ENCODE peak calls at places on chromosomes 11 and 22, in five cellular contexts. L is mammary epithelial cell, R is SK-N-SH, T is GM23338, D is HCT116. H is an unnamed sample.

GRCh38 chr11:130786987-130787688 is 129.1 kb downstream of the SNX19 start:
- DNase-seq in L (peak; percentile 71), R (no peak), T (no peak), D (no peak), H (peak; percentile 57)

GRCh38 chr22:31504282-31504681 is 7.9 kb downstream of the SFI1 start:
- DNase-seq in L (peak; percentile 6), R (no peak), T (no peak), D (no peak), H (no peak)

GRCh38 chr22:44330727-44331660 is 18.2 kb upstream of the SHISAL1 start:
- DNase-seq in L (no peak), R (peak; percentile 71), T (peak; percentile 69), D (no peak), H (no peak)

GRCh38 chr11:12669930-12670329 is 4.3 kb upstream of the TEAD1 start:
- DNase-seq in L (peak; percentile 8), R (no peak), T (no peak), D (no peak), H (peak; percentile 58)

GRCh38 chr11:19187880-19188279 is 13.9 kb downstream of the CSRP3 start:
- DNase-seq in L (peak; percentile 12), R (no peak), T (no peak), D (no peak), H (no peak)

GRCh38 chr11:97860237-97860636 is 1160.5 kb upstream of the CNTN5 start:
- DNase-seq in L (no peak), R (no peak), T (no peak), D (no peak), H (no peak)

GRCh38 chr11:2825261-2825885 is 60.2 kb downstream of the CDKN1C start:
- DNase-seq in L (no peak), R (no peak), T (no peak), D (no peak), H (peak; percentile 74)

GRCh38 chr22:31263896-31264295 is 28.4 kb downstream of the PIK3IP1 start:
- DNase-seq in L (no peak), R (no peak), T (no peak), D (no peak), H (no peak)

GRCh38 chr11:100356035-100356434 is 331.1 kb upstream of the ARHGAP42 start:
- DNase-seq in L (no peak), R (no peak), T (peak; percentile 9), D (no peak), H (no peak)

GRCh38 chr11:76044750-76045320 is 161.5 kb downstream of the WNT11 start:
- DNase-seq in L (no peak), R (no peak), T (no peak), D (no peak), H (no peak)

GRCh38 chr11:58024601-58025091 is 965 bp downstream of the OR9Q1 start:
- DNase-seq in L (no peak), R (no peak), T (no peak), D (no peak), H (no peak)

GRCh38 chr11:2390871-2391662 is 9.5 kb upstream of the TSSC4 start:
- DNase-seq in L (peak; percentile 48), R (no peak), T (no peak), D (no peak), H (no peak)

GRCh38 chr11:47971501-47971900 is 8.9 kb upstream of the PTPRJ start:
- DNase-seq in L (no peak), R (peak; percentile 47), T (no peak), D (no peak), H (no peak)

GRCh38 chr11:117828641-117829368 is 4.3 kb upstream of the FXYD2 start:
- DNase-seq in L (peak; percentile 64), R (no peak), T (no peak), D (no peak), H (no peak)

GRCh38 chr11:64299847-64300648 is at the start of gene CATSPERZ:
- DNase-seq in L (no peak), R (no peak), T (peak; percentile 81), D (no peak), H (no peak)

GRCh38 chr11:115191761-115192160 is 312.5 kb downstream of the CADM1 start:
- DNase-seq in L (no peak), R (no peak), T (no peak), D (no peak), H (no peak)

GRCh38 chr11:118438314-118438931 is 2.1 kb downstream of the KMT2A start:
- DNase-seq in L (peak; percentile 70), R (peak; percentile 53), T (peak; percentile 80), D (no peak), H (peak; percentile 37)

GRCh38 chr11:56624661-56625110 is 10.0 kb upstream of the OR5M1 start:
- DNase-seq in L (peak; percentile 71), R (peak; percentile 37), T (peak; percentile 83), D (no peak), H (peak; percentile 69)

GRCh38 chr11:68010058-68011041 is at the start of gene ALDH3B1:
- DNase-seq in L (peak; percentile 70), R (peak; percentile 52), T (peak; percentile 56), D (peak; percentile 60), H (peak; percentile 98)

GRCh38 chr11:68007498-68008380 is 2.4 kb upstream of the ALDH3B1 start:
- DNase-seq in L (no peak), R (no peak), T (no peak), D (no peak), H (no peak)

GRCh38 chr11:68006606-68007166 is 2.8 kb upstream of the UNC93B1 start:
- DNase-seq in L (no peak), R (no peak), T (no peak), D (no peak), H (no peak)

GRCh38 chr11:68009391-68010000 is 631 bp upstream of the ALDH3B1 start:
- DNase-seq in L (peak; percentile 44), R (no peak), T (peak; percentile 35), D (no peak), H (no peak)

DNA sequence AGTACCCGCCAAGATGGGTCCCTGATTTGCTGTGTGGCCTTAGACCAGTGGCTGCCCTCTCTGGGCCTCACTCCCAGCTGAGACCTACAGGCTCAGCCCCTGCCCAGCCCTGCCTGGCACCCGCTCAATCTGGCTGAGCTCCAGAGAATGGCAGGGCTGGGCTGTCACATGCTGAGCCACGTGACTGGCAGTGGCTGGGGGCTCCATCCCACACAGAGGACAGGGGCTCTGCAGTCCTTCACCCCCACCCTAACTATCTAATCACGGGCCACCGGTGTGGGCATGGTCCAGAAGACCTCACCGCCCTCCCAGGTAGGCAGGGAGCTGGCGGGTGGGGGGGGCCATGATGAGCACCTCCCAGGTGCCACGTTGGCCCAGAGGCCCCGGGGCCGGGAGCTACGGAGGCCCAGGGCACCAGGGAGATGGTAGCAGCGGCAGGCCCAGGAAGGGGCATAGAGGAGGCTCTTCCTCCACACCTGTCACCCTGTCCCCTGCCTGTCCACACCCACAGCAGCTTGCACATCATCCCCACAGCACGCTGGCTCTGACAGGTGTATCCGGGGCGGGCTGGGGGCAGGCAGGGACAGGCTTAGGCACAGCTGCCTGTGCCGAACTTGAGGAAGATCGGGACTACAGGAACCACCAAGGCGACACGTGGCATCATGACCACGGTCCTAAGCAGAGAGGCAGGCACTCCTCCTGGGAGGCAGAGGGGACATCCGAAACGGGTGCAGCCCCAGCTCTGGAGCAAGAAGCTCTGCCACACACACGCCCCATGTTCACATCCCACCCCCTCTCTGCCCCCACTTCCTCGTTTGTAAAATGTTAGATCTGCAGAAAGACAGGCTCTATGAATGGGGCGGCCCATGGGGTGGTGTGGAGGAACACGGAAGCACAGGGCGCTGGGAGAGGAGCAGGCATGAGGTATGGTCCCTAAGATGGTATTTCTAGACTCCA is 1.5 kb upstream of the ALDH3B1 start:
- DNase-seq in L (no peak), R (peak; percentile 75), T (no peak), D (no peak), H (no peak)
- H3K27ac ChIP-seq in L (no peak overlapping the region), R (peak overlapping the region; percentile 96), T (no peak overlapping the region), D (peak overlapping the region; percentile 96), H (peak overlapping the region; percentile 93)

DNA sequence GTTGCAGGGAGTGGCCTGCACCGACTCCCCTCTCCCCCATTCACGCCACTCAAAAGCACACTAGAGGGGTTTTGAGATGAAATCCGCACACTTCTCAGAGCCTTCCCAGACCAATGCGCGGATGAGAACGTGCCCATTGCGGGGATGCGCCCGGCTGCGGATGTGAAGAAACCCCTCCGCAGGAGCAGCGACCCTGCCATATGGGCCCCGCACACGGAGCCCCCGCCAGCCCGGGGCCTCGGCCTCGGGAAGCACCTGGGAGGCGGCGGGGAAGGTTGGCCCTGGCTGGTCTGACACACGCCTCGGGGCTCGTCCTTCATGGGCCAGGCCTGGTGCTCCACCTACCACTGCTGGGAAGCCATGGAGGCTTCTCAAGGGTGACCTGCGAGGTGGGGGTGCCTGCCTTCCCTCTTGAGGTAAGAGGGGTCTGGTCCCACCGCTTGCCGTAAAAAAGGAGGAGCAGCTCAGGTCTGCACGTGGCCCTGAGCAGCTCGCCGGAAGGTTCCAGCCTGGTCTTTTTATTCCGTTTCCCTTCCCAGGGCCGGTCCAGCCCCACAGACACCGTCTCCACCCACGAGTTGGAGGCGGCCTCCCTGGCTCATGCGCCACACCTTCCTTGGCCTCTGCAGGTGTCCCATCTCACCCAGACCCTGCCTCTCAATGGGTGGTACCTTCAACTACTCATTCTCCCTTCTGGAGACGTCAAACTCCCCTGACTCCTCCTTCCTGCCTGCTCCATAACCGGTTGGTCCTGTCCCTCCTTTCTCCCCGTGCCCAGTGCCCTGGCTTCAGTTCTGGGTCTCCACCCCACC is 39.4 kb downstream of the TRMU start:
- DNase-seq in L (no peak), R (no peak), T (no peak), D (no peak), H (peak; percentile 98)
- H3K4me2 ChIP-seq in L (no peak overlapping the region), R (no peak overlapping the region), T (no peak overlapping the region), D (no peak overlapping the region), H (peak overlapping the region; percentile 66)

GRCh38 chr11:8110396-8110795 is 29.4 kb downstream of the TUB start:
- DNase-seq in L (no peak), R (no peak), T (no peak), D (no peak), H (no peak)
- H3K79me2 ChIP-seq in L (no peaks in the 10 kb centered on the region), R (no peaks in the 10 kb centered on the region), T (no peaks in the 10 kb centered on the region), D (no peaks in the 10 kb centered on the region), H (no peaks in the 10 kb centered on the region)

DNA sequence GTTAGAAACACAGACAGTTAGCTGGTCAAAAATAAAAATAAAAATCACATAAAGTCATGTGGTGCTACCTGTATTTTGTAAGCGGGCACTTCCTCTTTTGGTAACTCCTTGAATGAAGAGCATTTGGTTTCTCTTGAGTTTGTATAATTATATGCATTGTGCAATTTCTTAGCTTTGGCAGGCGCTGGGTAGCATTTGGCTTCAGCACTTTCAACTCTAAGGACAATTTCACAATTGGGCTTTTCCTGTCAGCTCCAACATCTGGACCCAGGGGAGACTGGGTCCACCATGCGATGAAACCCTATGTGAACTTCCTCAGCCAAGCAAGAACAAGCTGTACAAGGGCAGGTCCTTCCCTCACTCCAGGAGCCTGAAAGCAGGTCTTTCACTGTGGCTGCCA is 169.1 kb downstream of the RRAS2 start:
- DNase-seq in L (no peak), R (no peak), T (no peak), D (no peak), H (no peak)
- H3K27ac ChIP-seq in L (no peak overlapping the region), R (no peak overlapping the region), T (no peak overlapping the region), D (no peak overlapping the region), H (no peak overlapping the region)